ENCODE peak calls at places on chromosomes 2 and 18, in eight cellular contexts. One of them, this sample, is unnamed.

GRCh38 chr2:16655457-16655837 is 10.2 kb downstream of the CYRIA start:
- DNase-seq in kidney epithelial cell: no peak
- DNase-seq in epithelial cell of esophagus: no peak
- DNase-seq in colonic mucosa: no peak
- DNase-seq in endodermal cell: peak; percentile 8
- DNase-seq in dorsolateral prefrontal cortex: no peak
- DNase-seq in PC-9: no peak
- DNase-seq in testis: no peak
- DNase-seq in this sample: no peak

GRCh38 chr2:100262555-100263320 is 59.6 kb downstream of the LONRF2 start:
- DNase-seq in epithelial cell of esophagus: peak; percentile 51
- DNase-seq in endodermal cell: peak; percentile 91
- DNase-seq in kidney epithelial cell: no peak
- DNase-seq in colonic mucosa: peak; percentile 54
- DNase-seq in testis: peak; percentile 81
- DNase-seq in PC-9: peak; percentile 56
- DNase-seq in dorsolateral prefrontal cortex: peak; percentile 82
- DNase-seq in this sample: peak; percentile 46

GRCh38 chr18:13371689-13372404 is 153.3 kb downstream of the LDLRAD4 start:
- DNase-seq in epithelial cell of esophagus: no peak
- DNase-seq in endodermal cell: no peak
- DNase-seq in PC-9: peak; percentile 16
- DNase-seq in colonic mucosa: peak; percentile 75
- DNase-seq in dorsolateral prefrontal cortex: no peak
- DNase-seq in testis: no peak
- DNase-seq in kidney epithelial cell: no peak
- DNase-seq in this sample: peak; percentile 29

GRCh38 chr2:211982162-211982561 is 556.4 kb downstream of the ERBB4 start:
- DNase-seq in colonic mucosa: no peak
- DNase-seq in endodermal cell: no peak
- DNase-seq in kidney epithelial cell: no peak
- DNase-seq in testis: no peak
- DNase-seq in dorsolateral prefrontal cortex: no peak
- DNase-seq in PC-9: no peak
- DNase-seq in epithelial cell of esophagus: no peak
- DNase-seq in this sample: no peak

GRCh38 chr2:10302479-10303173 is at the start of gene HPCAL1:
- DNase-seq in testis: peak; percentile 91
- DNase-seq in kidney epithelial cell: no peak
- DNase-seq in endodermal cell: peak; percentile 98
- DNase-seq in PC-9: peak; percentile 96
- DNase-seq in epithelial cell of esophagus: peak; percentile 91
- DNase-seq in colonic mucosa: peak; percentile 92
- DNase-seq in dorsolateral prefrontal cortex: peak; percentile 89
- DNase-seq in this sample: peak; percentile 78

GRCh38 chr18:74768096-74768495 is 170.4 kb downstream of the ZNF407 start:
- DNase-seq in epithelial cell of esophagus: no peak
- DNase-seq in endodermal cell: no peak
- DNase-seq in colonic mucosa: no peak
- DNase-seq in kidney epithelial cell: no peak
- DNase-seq in dorsolateral prefrontal cortex: no peak
- DNase-seq in testis: no peak
- DNase-seq in PC-9: no peak
- DNase-seq in this sample: no peak

GRCh38 chr18:34097312-34097711 is 127.4 kb downstream of the NOL4 start:
- DNase-seq in PC-9: no peak
- DNase-seq in testis: no peak
- DNase-seq in epithelial cell of esophagus: peak; percentile 42
- DNase-seq in kidney epithelial cell: no peak
- DNase-seq in dorsolateral prefrontal cortex: no peak
- DNase-seq in endodermal cell: no peak
- DNase-seq in colonic mucosa: no peak
- DNase-seq in this sample: no peak

GRCh38 chr2:226766352-226767055 is 33.1 kb downstream of the IRS1 start:
- DNase-seq in kidney epithelial cell: no peak
- DNase-seq in PC-9: no peak
- DNase-seq in dorsolateral prefrontal cortex: no peak
- DNase-seq in colonic mucosa: no peak
- DNase-seq in testis: no peak
- DNase-seq in endodermal cell: no peak
- DNase-seq in epithelial cell of esophagus: peak; percentile 71
- DNase-seq in this sample: no peak

GRCh38 chr2:237509151-237509550 is 22.1 kb downstream of the MLPH start:
- DNase-seq in testis: no peak
- DNase-seq in colonic mucosa: no peak
- DNase-seq in epithelial cell of esophagus: no peak
- DNase-seq in endodermal cell: no peak
- DNase-seq in dorsolateral prefrontal cortex: no peak
- DNase-seq in PC-9: no peak
- DNase-seq in kidney epithelial cell: no peak
- DNase-seq in this sample: no peak

GRCh38 chr18:44708451-44709083 is 27.9 kb downstream of the SETBP1 start:
- DNase-seq in kidney epithelial cell: no peak
- DNase-seq in endodermal cell: no peak
- DNase-seq in testis: peak; percentile 27
- DNase-seq in dorsolateral prefrontal cortex: no peak
- DNase-seq in colonic mucosa: no peak
- DNase-seq in PC-9: no peak
- DNase-seq in epithelial cell of esophagus: no peak
- DNase-seq in this sample: no peak

GRCh38 chr2:233424028-233424951 is 70.0 kb downstream of the DGKD start:
- DNase-seq in dorsolateral prefrontal cortex: no peak
- DNase-seq in PC-9: no peak
- DNase-seq in endodermal cell: no peak
- DNase-seq in kidney epithelial cell: no peak
- DNase-seq in epithelial cell of esophagus: peak; percentile 34
- DNase-seq in colonic mucosa: peak; percentile 81
- DNase-seq in testis: peak; percentile 13
- DNase-seq in this sample: no peak

GRCh38 chr2:3242747-3243369 is 134.8 kb downstream of the EIPR1 start:
- DNase-seq in epithelial cell of esophagus: no peak
- DNase-seq in dorsolateral prefrontal cortex: no peak
- DNase-seq in testis: no peak
- DNase-seq in colonic mucosa: no peak
- DNase-seq in kidney epithelial cell: no peak
- DNase-seq in endodermal cell: peak; percentile 7
- DNase-seq in PC-9: no peak
- DNase-seq in this sample: peak; percentile 15

GRCh38 chr2:128157644-128158043 is 66.6 kb downstream of the UGGT1 start:
- DNase-seq in kidney epithelial cell: no peak
- DNase-seq in colonic mucosa: no peak
- DNase-seq in dorsolateral prefrontal cortex: no peak
- DNase-seq in epithelial cell of esophagus: no peak
- DNase-seq in testis: no peak
- DNase-seq in PC-9: no peak
- DNase-seq in endodermal cell: no peak
- DNase-seq in this sample: no peak

GRCh38 chr2:96876811-96877437 is 7.0 kb upstream of the SEMA4C start:
- DNase-seq in dorsolateral prefrontal cortex: no peak
- DNase-seq in kidney epithelial cell: no peak
- DNase-seq in testis: no peak
- DNase-seq in colonic mucosa: no peak
- DNase-seq in epithelial cell of esophagus: no peak
- DNase-seq in endodermal cell: no peak
- DNase-seq in PC-9: no peak
- DNase-seq in this sample: no peak

GRCh38 chr2:182980115-182980514 is 58.1 kb downstream of the NCKAP1 start:
- DNase-seq in colonic mucosa: no peak
- DNase-seq in kidney epithelial cell: peak; percentile 7
- DNase-seq in endodermal cell: no peak
- DNase-seq in PC-9: no peak
- DNase-seq in dorsolateral prefrontal cortex: no peak
- DNase-seq in epithelial cell of esophagus: peak; percentile 34
- DNase-seq in testis: no peak
- DNase-seq in this sample: peak; percentile 41

GRCh38 chr2:182977463-182977862 is 60.8 kb downstream of the NCKAP1 start:
- DNase-seq in epithelial cell of esophagus: no peak
- DNase-seq in kidney epithelial cell: no peak
- DNase-seq in PC-9: no peak
- DNase-seq in testis: no peak
- DNase-seq in endodermal cell: no peak
- DNase-seq in dorsolateral prefrontal cortex: no peak
- DNase-seq in colonic mucosa: no peak
- DNase-seq in this sample: no peak

GRCh38 chr2:182980652-182981051 is 57.6 kb downstream of the NCKAP1 start:
- DNase-seq in PC-9: no peak
- DNase-seq in endodermal cell: no peak
- DNase-seq in colonic mucosa: no peak
- DNase-seq in epithelial cell of esophagus: no peak
- DNase-seq in kidney epithelial cell: no peak
- DNase-seq in dorsolateral prefrontal cortex: no peak
- DNase-seq in testis: no peak
- DNase-seq in this sample: no peak

GRCh38 chr2:182982934-182983333 is 55.3 kb downstream of the NCKAP1 start:
- DNase-seq in PC-9: no peak
- DNase-seq in testis: no peak
- DNase-seq in endodermal cell: no peak
- DNase-seq in kidney epithelial cell: no peak
- DNase-seq in dorsolateral prefrontal cortex: no peak
- DNase-seq in epithelial cell of esophagus: no peak
- DNase-seq in colonic mucosa: no peak
- DNase-seq in this sample: no peak
- H3K4me3 ChIP-seq in PC-9: no peak overlapping the region
- H3K4me3 ChIP-seq in testis: no peak overlapping the region
- H3K4me3 ChIP-seq in endodermal cell: no peak overlapping the region
- H3K4me3 ChIP-seq in kidney epithelial cell: no peak overlapping the region
- H3K4me3 ChIP-seq in dorsolateral prefrontal cortex: no peak overlapping the region
- H3K4me3 ChIP-seq in epithelial cell of esophagus: no peak overlapping the region
- H3K4me3 ChIP-seq in colonic mucosa: no peak overlapping the region
- H3K4me3 ChIP-seq in this sample: no peak overlapping the region

GRCh38 chr2:120346034-120346666 is at the start of gene INHBB:
- DNase-seq in testis: peak; percentile 18
- DNase-seq in kidney epithelial cell: no peak
- DNase-seq in dorsolateral prefrontal cortex: no peak
- DNase-seq in epithelial cell of esophagus: no peak
- DNase-seq in endodermal cell: peak; percentile 72
- DNase-seq in PC-9: peak; percentile 54
- DNase-seq in colonic mucosa: no peak
- DNase-seq in this sample: no peak
- H3K4me3 ChIP-seq in testis: peak within 1 kb of the TSS; percentile 67
- H3K4me3 ChIP-seq in kidney epithelial cell: peak within 1 kb of the TSS; percentile 15
- H3K4me3 ChIP-seq in dorsolateral prefrontal cortex: peak within 1 kb of the TSS; percentile 58
- H3K4me3 ChIP-seq in epithelial cell of esophagus: peak within 1 kb of the TSS; percentile 14
- H3K4me3 ChIP-seq in endodermal cell: no peak within 1 kb of the TSS
- H3K4me3 ChIP-seq in PC-9: peak within 1 kb of the TSS; percentile 77
- H3K4me3 ChIP-seq in colonic mucosa: peak within 1 kb of the TSS; percentile 46
- H3K4me3 ChIP-seq in this sample: no peak within 1 kb of the TSS

DNA sequence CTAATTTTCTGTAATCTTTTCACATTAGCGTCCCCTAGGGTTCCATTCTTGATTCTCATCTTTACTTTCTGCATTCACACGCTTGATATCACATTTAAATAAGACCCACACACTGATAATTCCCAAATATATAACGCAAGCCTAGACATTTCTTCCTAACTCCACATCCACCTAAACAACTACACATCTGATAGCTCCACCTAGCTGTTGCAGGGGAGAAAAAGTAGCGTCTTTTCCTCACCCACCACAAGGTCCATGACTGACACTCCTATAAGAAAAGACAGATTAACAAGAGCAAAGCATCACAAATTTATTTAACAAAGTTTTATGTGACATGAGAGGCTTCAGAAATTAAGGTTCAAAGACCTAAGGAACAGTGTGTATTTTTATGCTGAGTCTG is 862.2 kb upstream of the DDX18 start:
- DNase-seq in testis: peak; percentile 19
- DNase-seq in dorsolateral prefrontal cortex: no peak
- DNase-seq in colonic mucosa: peak; percentile 17
- DNase-seq in kidney epithelial cell: no peak
- DNase-seq in epithelial cell of esophagus: peak; percentile 17
- DNase-seq in endodermal cell: no peak
- DNase-seq in PC-9: no peak
- DNase-seq in this sample: no peak
- H3K4me3 ChIP-seq in testis: no peak overlapping the region
- H3K4me3 ChIP-seq in dorsolateral prefrontal cortex: no peak overlapping the region
- H3K4me3 ChIP-seq in colonic mucosa: no peak overlapping the region
- H3K4me3 ChIP-seq in kidney epithelial cell: no peak overlapping the region
- H3K4me3 ChIP-seq in epithelial cell of esophagus: no peak overlapping the region
- H3K4me3 ChIP-seq in endodermal cell: no peak overlapping the region
- H3K4me3 ChIP-seq in PC-9: no peak overlapping the region
- H3K4me3 ChIP-seq in this sample: no peak overlapping the region

GRCh38 chr2:55732854-55733253 is 39.2 kb upstream of the PNPT1 start:
- DNase-seq in PC-9: no peak
- DNase-seq in kidney epithelial cell: no peak
- DNase-seq in epithelial cell of esophagus: no peak
- DNase-seq in dorsolateral prefrontal cortex: no peak
- DNase-seq in testis: no peak
- DNase-seq in colonic mucosa: no peak
- DNase-seq in endodermal cell: no peak
- DNase-seq in this sample: no peak
- H3K4me3 ChIP-seq in PC-9: no peak overlapping the region
- H3K4me3 ChIP-seq in kidney epithelial cell: no peak overlapping the region
- H3K4me3 ChIP-seq in epithelial cell of esophagus: no peak overlapping the region
- H3K4me3 ChIP-seq in dorsolateral prefrontal cortex: no peak overlapping the region
- H3K4me3 ChIP-seq in testis: no peak overlapping the region
- H3K4me3 ChIP-seq in colonic mucosa: no peak overlapping the region
- H3K4me3 ChIP-seq in endodermal cell: no peak overlapping the region
- H3K4me3 ChIP-seq in this sample: no peak overlapping the region

This sample was measured in CD4-positive, CD25-positive, alpha-beta regulatory T cell.